ENCODE peak calls at places on chromosomes 1 and 21, in four cellular contexts. Y is HCT116, P is HepG2, Q is K562. G is an unnamed sample.

GRCh38 chr1:206684478-206685255 is at the start of gene MAPKAPK2:
- DNase-seq in P (no peak), Q (peak), Y (peak), G (peak)

GRCh38 chr1:172252296-172252695 is 168.2 kb upstream of the C1orf105 start:
- DNase-seq in P (no peak), Y (no peak), Q (no peak), G (no peak)

GRCh38 chr21:44749116-44749758 is 37.9 kb upstream of the TSPEAR start:
- DNase-seq in P (no peak), Y (no peak), Q (no peak), G (no peak)

GRCh38 chr1:232499151-232499550 is 130.8 kb downstream of the SIPA1L2 start:
- DNase-seq in Y (no peak), Q (no peak), P (no peak), G (no peak)

GRCh38 chr21:32554832-32555436 is 30.4 kb downstream of the TCP10L start:
- DNase-seq in P (no peak), Y (no peak), Q (no peak), G (no peak)

GRCh38 chr1:11571906-11572616 is 82.2 kb downstream of the FBXO2 start:
- DNase-seq in Q (peak), P (peak), Y (peak), G (no peak)

GRCh38 chr1:61246001-61246400 is 163.6 kb downstream of the NFIA start:
- DNase-seq in Q (no peak), P (no peak), Y (no peak), G (no peak)

GRCh38 chr1:208639382-208639781 is 395.2 kb upstream of the PLXNA2 start:
- DNase-seq in Y (no peak), P (no peak), Q (no peak), G (no peak)

GRCh38 chr1:186482661-186483255 is 21.8 kb upstream of the PDC start:
- DNase-seq in Q (peak), P (peak), Y (peak), G (peak)

GRCh38 chr1:153680120-153680403 is 1.6 kb downstream of the NPR1 start:
- DNase-seq in Q (no peak), Y (no peak), P (no peak), G (no peak)

GRCh38 chr1:164382384-164382783 is 176.6 kb upstream of the PBX1 start:
- DNase-seq in Q (no peak), P (no peak), Y (no peak), G (no peak)

GRCh38 chr1:18739408-18739807 is 108.8 kb downstream of the PAX7 start:
- DNase-seq in Y (no peak), P (no peak), Q (no peak), G (no peak)

GRCh38 chr1:103900005-103900404 is 150.3 kb downstream of the AMY1C start:
- DNase-seq in P (no peak), Q (no peak), Y (no peak), G (no peak)

GRCh38 chr1:236705771-236706565 is 19.7 kb downstream of the ACTN2 start:
- DNase-seq in Q (no peak), P (no peak), Y (no peak), G (peak)

DNA sequence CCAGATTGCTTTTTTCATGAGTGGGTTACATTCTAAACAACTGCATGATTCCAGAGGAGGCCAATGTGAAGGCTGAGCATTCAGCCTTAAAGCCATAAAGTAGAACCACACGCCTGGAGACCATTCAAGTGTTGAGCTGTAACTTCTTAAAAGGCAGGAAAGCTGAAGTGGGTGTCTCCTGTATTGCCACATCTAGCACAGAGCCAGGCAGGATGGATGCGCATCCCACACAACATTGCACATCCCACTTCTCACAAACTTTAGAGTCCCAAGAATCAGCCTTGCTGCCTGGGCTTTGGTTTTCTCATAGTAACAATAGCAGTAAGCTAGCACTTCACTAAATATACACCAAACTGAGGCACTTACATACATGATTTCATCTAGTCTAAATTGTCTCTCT is 151.7 kb downstream of the DAB1 start:
- DNase-seq in P (no peak), Q (no peak), Y (no peak), G (no peak)
- TF ChIP-seq ELF1 in P (no peak), Q (no peak), Y (no peak), G (no peak)

GRCh38 chr1:45658171-45658570 is 28.2 kb downstream of the GPBP1L1 start:
- DNase-seq in P (peak), Q (no peak), Y (no peak), G (no peak)

GRCh38 chr1:45654540-45655280 is 30.9 kb upstream of the CCDC17 start:
- DNase-seq in P (no peak), Q (no peak), Y (no peak), G (no peak)

GRCh38 chr1:45656573-45657226 is 29.6 kb downstream of the GPBP1L1 start:
- DNase-seq in P (no peak), Y (no peak), Q (no peak), G (no peak)

GRCh38 chr1:45660336-45660735 is 26.0 kb downstream of the GPBP1L1 start:
- DNase-seq in P (no peak), Q (no peak), Y (no peak), G (no peak)

GRCh38 chr1:45659222-45659621 is 27.1 kb downstream of the GPBP1L1 start:
- DNase-seq in P (no peak), Q (no peak), Y (no peak), G (no peak)
- TF ChIP-seq ELF1 in P (no peak), Q (no peak), Y (no peak), G (no peak)

GRCh38 chr1:21961799-21962198 is 15.0 kb upstream of the CELA3B start:
- DNase-seq in Q (no peak), Y (no peak), P (no peak), G (no peak)

GRCh38 chr1:21961337-21961736 is 15.5 kb upstream of the CELA3B start:
- DNase-seq in P (no peak), Q (no peak), Y (no peak), G (peak)

GRCh38 chr1:21966247-21967000 is 10.4 kb upstream of the CELA3B start:
- DNase-seq in Q (no peak), Y (no peak), P (peak), G (no peak)

GRCh38 chr1:21963477-21964217 is 13.2 kb upstream of the CELA3B start:
- DNase-seq in Y (peak), P (peak), Q (peak), G (peak)
- TF ChIP-seq ELF1 in Y (no peak), P (peak), Q (no peak), G (no peak)

GRCh38 chr21:25175938-25176337 is 431.3 kb downstream of the MRPL39 start:
- DNase-seq in Y (no peak), Q (no peak), P (no peak), G (no peak)

GRCh38 chr21:25170681-25171080 is 436.6 kb downstream of the MRPL39 start:
- DNase-seq in Q (no peak), P (no peak), Y (no peak), G (no peak)

GRCh38 chr21:25169370-25169769 is 437.9 kb downstream of the MRPL39 start:
- DNase-seq in P (no peak), Y (no peak), Q (no peak), G (no peak)

GRCh38 chr21:25176637-25177412 is 430.5 kb downstream of the MRPL39 start:
- DNase-seq in Y (no peak), Q (no peak), P (no peak), G (peak)

DNA sequence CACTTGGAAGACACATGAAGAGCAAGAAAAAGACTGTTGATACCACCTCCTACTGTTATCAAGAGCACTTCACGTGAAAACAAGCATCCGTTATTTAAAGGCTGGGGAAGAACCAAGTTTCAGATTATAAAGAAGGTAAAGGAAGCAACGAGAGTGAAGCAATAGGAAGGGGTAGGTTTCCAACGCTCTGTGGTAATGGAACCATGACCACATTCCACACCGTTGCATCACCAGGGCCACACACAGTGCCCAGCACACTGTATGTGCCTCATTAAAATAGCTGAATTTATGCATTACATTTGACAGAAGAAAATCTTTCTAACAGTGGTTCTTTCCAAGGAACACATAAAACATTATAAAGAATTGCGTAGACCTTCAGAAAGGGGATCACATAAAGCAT is 435.8 kb downstream of the MRPL39 start:
- DNase-seq in Q (no peak), Y (no peak), P (no peak), G (no peak)
- TF ChIP-seq ELF1 in Q (no peak), Y (no peak), P (no peak), G (no peak)

DNA sequence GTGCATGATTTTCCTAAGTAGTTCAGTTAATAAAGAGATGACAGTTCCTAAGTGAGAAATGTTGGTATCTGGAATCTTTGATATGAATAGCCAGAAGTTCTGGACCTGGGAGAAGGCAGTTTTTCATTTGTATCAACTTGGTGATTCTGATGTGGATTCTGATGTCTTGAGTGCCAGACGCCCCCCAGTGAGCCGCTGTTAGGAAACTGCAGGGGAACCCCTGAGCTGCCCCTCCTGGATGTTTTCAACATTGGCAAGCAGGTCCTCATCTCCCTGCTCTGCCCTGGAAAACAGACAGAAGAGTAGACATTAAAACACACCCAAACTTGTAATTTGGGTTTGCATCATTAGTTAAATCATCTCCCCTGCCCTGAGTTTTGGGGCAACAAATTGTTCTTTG is 7.4 kb downstream of the ETS2 start:
- DNase-seq in Q (no peak), P (no peak), Y (no peak), G (no peak)
- TF ChIP-seq ELF1 in Q (no peak), P (no peak), Y (no peak), G (no peak)

GRCh38 chr1:147833231-147833840 is 69.3 kb upstream of the GJA8 start:
- DNase-seq in P (no peak), Y (no peak), Q (no peak), G (no peak)
- TF ChIP-seq ELF1 in P (no peak), Y (no peak), Q (no peak), G (no peak)

GRCh38 chr1:168081373-168082007 is 55.2 kb downstream of the GPR161 start:
- DNase-seq in P (no peak), Y (no peak), Q (peak), G (no peak)

GRCh38 chr1:168079761-168080160 is 57.0 kb downstream of the GPR161 start:
- DNase-seq in P (no peak), Y (peak), Q (no peak), G (no peak)

GRCh38 chr1:168084396-168085231 is 52.1 kb downstream of the GPR161 start:
- DNase-seq in P (peak), Y (peak), Q (peak), G (peak)

GRCh38 chr1:168083456-168084325 is 53.0 kb downstream of the GPR161 start:
- DNase-seq in P (no peak), Q (peak), Y (no peak), G (no peak)

DNA sequence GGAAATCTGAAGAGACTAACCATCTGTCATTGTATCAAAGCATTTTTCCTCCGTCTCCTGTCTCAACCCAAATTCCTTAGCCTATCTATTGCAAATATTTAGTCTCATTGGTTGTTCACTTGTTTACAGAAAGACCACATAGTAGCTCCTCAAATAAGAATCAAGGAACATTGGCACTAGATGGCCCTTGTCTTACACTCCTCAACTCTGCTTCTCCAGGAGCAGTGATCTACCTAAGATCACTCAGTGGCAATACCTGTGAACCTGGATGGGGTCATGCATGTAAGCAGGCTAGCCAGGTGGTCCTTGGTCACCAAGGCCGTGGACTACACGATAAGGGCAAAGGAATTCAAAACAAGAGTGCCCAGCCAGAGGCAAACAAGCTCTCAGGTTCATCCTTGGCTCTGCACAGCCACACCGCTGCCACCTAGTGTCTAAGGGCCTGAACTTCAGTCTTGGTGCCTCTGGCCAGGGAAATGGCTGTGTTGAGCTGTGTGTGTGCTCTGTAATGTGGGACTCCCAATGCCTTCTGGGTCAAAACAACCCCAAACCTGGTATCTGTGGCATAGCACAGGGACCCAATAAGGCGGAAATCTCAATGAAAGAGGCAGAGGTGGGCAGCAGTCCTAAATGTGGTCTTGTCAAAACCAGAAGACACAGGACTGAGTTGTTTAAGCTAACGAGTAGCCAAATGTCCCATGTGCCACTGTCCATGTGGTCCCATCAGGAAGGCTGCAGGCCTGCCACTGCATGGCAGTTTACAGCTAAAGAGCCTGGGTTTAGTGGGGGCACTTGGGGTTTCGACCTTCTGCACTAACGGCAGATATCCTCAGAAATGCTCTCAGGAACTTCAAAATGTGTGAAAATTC is 54.5 kb downstream of the GPR161 start:
- DNase-seq in P (peak), Q (peak), Y (peak), G (peak)
- TF ChIP-seq ELF1 in P (no peak), Q (no peak), Y (no peak), G (no peak)

G was measured in SK-N-SH.